ENCODE peak calls at places on chromosomes 2 and 18, in four cellular contexts. One of them, this sample, is unnamed.

GRCh38 chr2:118492335-118492734 is 355.1 kb downstream of the EN1 start:
- DNase-seq in ascending aorta: no peak
- DNase-seq in right cardiac atrium: no peak
- DNase-seq in spleen: no peak
- DNase-seq in this sample: no peak

GRCh38 chr2:33107690-33108482 is 161.1 kb downstream of the LTBP1 start:
- DNase-seq in ascending aorta: no peak
- DNase-seq in right cardiac atrium: no peak
- DNase-seq in spleen: no peak
- DNase-seq in this sample: no peak

GRCh38 chr18:63141777-63142176 is 177.8 kb downstream of the BCL2 start:
- DNase-seq in ascending aorta: no peak
- DNase-seq in right cardiac atrium: no peak
- DNase-seq in spleen: peak; percentile 82
- DNase-seq in this sample: no peak

GRCh38 chr2:53905396-53905795 is 45.6 kb upstream of the GPR75 start:
- DNase-seq in ascending aorta: no peak
- DNase-seq in right cardiac atrium: no peak
- DNase-seq in spleen: no peak
- DNase-seq in this sample: no peak

GRCh38 chr2:138829326-138829725 is 49.1 kb upstream of the NXPH2 start:
- DNase-seq in ascending aorta: no peak
- DNase-seq in right cardiac atrium: peak; percentile 37
- DNase-seq in spleen: no peak
- DNase-seq in this sample: no peak

GRCh38 chr2:160574472-160575140 is 81.0 kb upstream of the RBMS1 start:
- DNase-seq in ascending aorta: no peak
- DNase-seq in right cardiac atrium: no peak
- DNase-seq in spleen: no peak
- DNase-seq in this sample: no peak

GRCh38 chr2:215772634-215773563 is 240.5 kb downstream of the MREG start:
- DNase-seq in ascending aorta: no peak
- DNase-seq in right cardiac atrium: no peak
- DNase-seq in spleen: no peak
- DNase-seq in this sample: no peak

GRCh38 chr2:224556381-224556780 is 28.8 kb downstream of the CUL3 start:
- DNase-seq in ascending aorta: no peak
- DNase-seq in right cardiac atrium: no peak
- DNase-seq in spleen: no peak
- DNase-seq in this sample: no peak

GRCh38 chr2:84832772-84833461 is 48.0 kb downstream of the TRABD2A start:
- DNase-seq in ascending aorta: peak; percentile 66
- DNase-seq in right cardiac atrium: peak; percentile 50
- DNase-seq in spleen: peak; percentile 78
- DNase-seq in this sample: no peak

GRCh38 chr18:35730738-35731370 is 149.3 kb downstream of the GALNT1 start:
- DNase-seq in ascending aorta: no peak
- DNase-seq in right cardiac atrium: peak; percentile 54
- DNase-seq in spleen: no peak
- DNase-seq in this sample: no peak

GRCh38 chr2:136008205-136008865 is 22.9 kb upstream of the DARS1 start:
- DNase-seq in ascending aorta: peak; percentile 80
- DNase-seq in right cardiac atrium: peak; percentile 64
- DNase-seq in spleen: peak; percentile 93
- DNase-seq in this sample: peak; percentile 72

GRCh38 chr18:55302337-55302833 is 285.6 kb downstream of the TCF4 start:
- DNase-seq in ascending aorta: no peak
- DNase-seq in right cardiac atrium: no peak
- DNase-seq in spleen: no peak
- DNase-seq in this sample: no peak

GRCh38 chr2:2902551-2903216 is 474.9 kb downstream of the EIPR1 start:
- DNase-seq in ascending aorta: no peak
- DNase-seq in right cardiac atrium: no peak
- DNase-seq in spleen: no peak
- DNase-seq in this sample: no peak

GRCh38 chr2:238900511-238900910 is 52.6 kb downstream of the TWIST2 start:
- DNase-seq in ascending aorta: no peak
- DNase-seq in right cardiac atrium: peak; percentile 31
- DNase-seq in spleen: peak; percentile 54
- DNase-seq in this sample: no peak

GRCh38 chr18:31657823-31658669 is 26.3 kb downstream of the B4GALT6 start:
- DNase-seq in ascending aorta: no peak
- DNase-seq in right cardiac atrium: no peak
- DNase-seq in spleen: no peak
- DNase-seq in this sample: no peak

GRCh38 chr2:202052235-202052634 is 18.6 kb downstream of the FZD7 start:
- DNase-seq in ascending aorta: no peak
- DNase-seq in right cardiac atrium: no peak
- DNase-seq in spleen: no peak
- DNase-seq in this sample: no peak

GRCh38 chr18:10057401-10057800 is 143.6 kb downstream of the VAPA start:
- DNase-seq in ascending aorta: no peak
- DNase-seq in right cardiac atrium: no peak
- DNase-seq in spleen: no peak
- DNase-seq in this sample: no peak

GRCh38 chr2:71306762-71307161 is 24.8 kb upstream of the ZNF638 start:
- DNase-seq in ascending aorta: no peak
- DNase-seq in right cardiac atrium: no peak
- DNase-seq in spleen: no peak
- DNase-seq in this sample: no peak

GRCh38 chr2:239496700-239497099 is 95.9 kb upstream of the HDAC4 start:
- DNase-seq in ascending aorta: no peak
- DNase-seq in right cardiac atrium: no peak
- DNase-seq in spleen: no peak
- DNase-seq in this sample: no peak

GRCh38 chr2:7037340-7038333 is 120.4 kb downstream of the RNF144A start:
- DNase-seq in ascending aorta: peak; percentile 89
- DNase-seq in right cardiac atrium: peak; percentile 78
- DNase-seq in spleen: peak; percentile 89
- DNase-seq in this sample: peak; percentile 82

GRCh38 chr2:239182981-239183791 is 217.6 kb downstream of the HDAC4 start:
- DNase-seq in ascending aorta: peak; percentile 44
- DNase-seq in right cardiac atrium: no peak
- DNase-seq in spleen: peak; percentile 63
- DNase-seq in this sample: peak; percentile 56

GRCh38 chr18:56115072-56116038 is 523.0 kb downstream of the TXNL1 start:
- DNase-seq in ascending aorta: no peak
- DNase-seq in right cardiac atrium: no peak
- DNase-seq in spleen: no peak
- DNase-seq in this sample: no peak

GRCh38 chr18:80096032-80096565 is 13.0 kb upstream of the ADNP2 start:
- DNase-seq in ascending aorta: no peak
- DNase-seq in right cardiac atrium: no peak
- DNase-seq in spleen: no peak
- DNase-seq in this sample: no peak

GRCh38 chr2:174730530-174731018 is 33.7 kb downstream of the CHRNA1 start:
- DNase-seq in ascending aorta: no peak
- DNase-seq in right cardiac atrium: peak; percentile 59
- DNase-seq in spleen: no peak
- DNase-seq in this sample: no peak

GRCh38 chr2:27485496-27485895 is 4.0 kb downstream of the IFT172 start:
- DNase-seq in ascending aorta: no peak
- DNase-seq in right cardiac atrium: no peak
- DNase-seq in spleen: no peak
- DNase-seq in this sample: no peak

GRCh38 chr18:3579701-3580100 is 129.7 kb downstream of the TGIF1 start:
- DNase-seq in ascending aorta: no peak
- DNase-seq in right cardiac atrium: no peak
- DNase-seq in spleen: no peak
- DNase-seq in this sample: no peak

GRCh38 chr18:32998285-32998684 is 225.5 kb upstream of the KLHL14 start:
- DNase-seq in ascending aorta: no peak
- DNase-seq in right cardiac atrium: no peak
- DNase-seq in spleen: no peak
- DNase-seq in this sample: no peak

GRCh38 chr2:229218329-229218921 is 52.7 kb downstream of the PID1 start:
- DNase-seq in ascending aorta: no peak
- DNase-seq in right cardiac atrium: no peak
- DNase-seq in spleen: no peak
- DNase-seq in this sample: no peak

GRCh38 chr18:34875150-34875549 is 165.1 kb downstream of the DTNA start:
- DNase-seq in ascending aorta: no peak
- DNase-seq in right cardiac atrium: no peak
- DNase-seq in spleen: no peak
- DNase-seq in this sample: no peak

GRCh38 chr2:216012133-216012829 is 1.1 kb downstream of the MREG start:
- DNase-seq in ascending aorta: no peak
- DNase-seq in right cardiac atrium: no peak
- DNase-seq in spleen: no peak
- DNase-seq in this sample: no peak

GRCh38 chr2:188193230-188193629 is 98.4 kb upstream of the GULP1 start:
- DNase-seq in ascending aorta: no peak
- DNase-seq in right cardiac atrium: no peak
- DNase-seq in spleen: no peak
- DNase-seq in this sample: no peak

GRCh38 chr18:49588971-49589370 is 27.1 kb downstream of the LIPG start:
- DNase-seq in ascending aorta: no peak
- DNase-seq in right cardiac atrium: no peak
- DNase-seq in spleen: no peak
- DNase-seq in this sample: no peak

GRCh38 chr2:127121776-127122176 is 14.8 kb upstream of the BIN1 start:
- DNase-seq in ascending aorta: no peak
- DNase-seq in right cardiac atrium: peak; percentile 82
- DNase-seq in spleen: peak; percentile 41
- DNase-seq in this sample: peak; percentile 77

GRCh38 chr2:240632291-240632670 is 7.0 kb downstream of the GPR35 start:
- DNase-seq in ascending aorta: no peak
- DNase-seq in right cardiac atrium: no peak
- DNase-seq in spleen: no peak
- DNase-seq in this sample: peak; percentile 58

DNA sequence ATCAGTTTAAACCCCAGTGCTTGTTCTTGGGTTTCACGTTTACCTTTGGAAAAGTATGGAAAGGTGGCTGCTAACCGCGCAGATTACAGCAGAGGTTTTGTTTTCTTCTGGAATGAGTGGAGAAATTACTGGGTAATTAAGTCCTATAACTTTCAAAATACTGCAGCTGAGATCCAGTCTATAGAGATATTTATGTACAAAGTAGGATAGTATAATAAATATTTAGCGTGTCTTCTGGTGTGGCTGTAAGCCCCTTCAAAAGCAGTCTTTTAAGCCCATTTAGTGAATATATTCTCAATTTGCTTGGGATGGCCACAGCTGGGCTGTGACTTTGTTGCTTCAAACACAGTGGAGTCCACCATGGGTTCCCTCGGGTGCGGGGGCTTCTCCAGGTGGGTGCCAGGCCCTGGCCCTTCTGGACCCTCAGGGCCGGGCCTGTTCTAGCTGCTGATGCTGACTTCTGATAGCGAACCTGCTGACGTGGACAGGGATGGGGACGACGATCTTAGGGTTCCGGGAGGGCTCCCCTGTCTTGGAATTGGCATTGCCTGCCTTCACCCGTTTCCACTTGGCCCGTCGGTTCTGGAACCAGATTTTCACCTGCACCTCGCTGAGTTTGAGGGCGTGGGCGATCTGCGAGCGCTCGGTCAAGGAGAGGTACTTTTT is 2.6 kb downstream of the GBX2 start:
- DNase-seq in ascending aorta: no peak
- DNase-seq in right cardiac atrium: no peak
- DNase-seq in spleen: no peak
- DNase-seq in this sample: peak; percentile 2
- H3K27ac ChIP-seq in ascending aorta: no peak overlapping the region
- H3K27ac ChIP-seq in right cardiac atrium: no peak overlapping the region
- H3K27ac ChIP-seq in spleen: no peak overlapping the region
- H3K27ac ChIP-seq in this sample: no peak overlapping the region

GRCh38 chr2:19560785-19561184 is 202.4 kb upstream of the OSR1 start:
- DNase-seq in ascending aorta: no peak
- DNase-seq in right cardiac atrium: no peak
- DNase-seq in spleen: no peak
- DNase-seq in this sample: no peak
- H3K9me3 ChIP-seq in ascending aorta: no peaks in the 10 kb centered on the region
- H3K9me3 ChIP-seq in right cardiac atrium: no peaks in the 10 kb centered on the region
- H3K9me3 ChIP-seq in spleen: no peaks in the 10 kb centered on the region
- H3K9me3 ChIP-seq in this sample: no peaks in the 10 kb centered on the region

GRCh38 chr2:41932241-41933034 is 115.4 kb upstream of the PKDCC start:
- DNase-seq in ascending aorta: peak; percentile 84
- DNase-seq in right cardiac atrium: peak; percentile 93
- DNase-seq in spleen: no peak
- DNase-seq in this sample: peak; percentile 82

GRCh38 chr2:41933585-41934322 is 114.1 kb upstream of the PKDCC start:
- DNase-seq in ascending aorta: peak; percentile 70
- DNase-seq in right cardiac atrium: no peak
- DNase-seq in spleen: no peak
- DNase-seq in this sample: no peak

GRCh38 chr2:41934323-41935003 is 113.4 kb upstream of the PKDCC start:
- DNase-seq in ascending aorta: no peak
- DNase-seq in right cardiac atrium: peak; percentile 88
- DNase-seq in spleen: no peak
- DNase-seq in this sample: no peak

GRCh38 chr2:41935004-41935401 is 112.8 kb upstream of the PKDCC start:
- DNase-seq in ascending aorta: no peak
- DNase-seq in right cardiac atrium: no peak
- DNase-seq in spleen: no peak
- DNase-seq in this sample: no peak

GRCh38 chr2:41933035-41933429 is 114.8 kb upstream of the PKDCC start:
- DNase-seq in ascending aorta: peak; percentile 12
- DNase-seq in right cardiac atrium: no peak
- DNase-seq in spleen: no peak
- DNase-seq in this sample: no peak
- H3K4me3 ChIP-seq in ascending aorta: no peak overlapping the region
- H3K4me3 ChIP-seq in right cardiac atrium: no peak overlapping the region
- H3K4me3 ChIP-seq in spleen: no peak overlapping the region
- H3K4me3 ChIP-seq in this sample: no peak overlapping the region

GRCh38 chr2:47771211-47771610 is 11.7 kb upstream of the MSH6 start:
- DNase-seq in ascending aorta: no peak
- DNase-seq in right cardiac atrium: no peak
- DNase-seq in spleen: no peak
- DNase-seq in this sample: no peak
- H3K27ac ChIP-seq in ascending aorta: no peak overlapping the region
- H3K27ac ChIP-seq in right cardiac atrium: no peak overlapping the region
- H3K27ac ChIP-seq in spleen: no peak overlapping the region
- H3K27ac ChIP-seq in this sample: no peak overlapping the region

This sample was measured in sigmoid colon.